ENCODE peak calls at places on chromosomes 2 and 18, in nine cellular contexts. N is AG09309, H is HCT116, G is heart left ventricle, Y is AG10803, R is lower lobe of right lung, A is right lobe of liver, U is cardiac muscle cell, E is K562. K is an unnamed sample.

GRCh38 chr18:45626330-45627203 is 11.3 kb downstream of the SLC14A2 start:
- DNase-seq in N (peak), H (no peak), G (no peak), Y (peak), R (no peak), A (no peak), U (no peak), E (no peak), K (no peak)

GRCh38 chr2:85434677-85435076 is 16.2 kb downstream of the SH2D6 start:
- DNase-seq in N (no peak), H (no peak), G (no peak), Y (no peak), R (no peak), A (no peak), U (no peak), E (no peak), K (no peak)

GRCh38 chr2:128778843-128779242 is 460.2 kb upstream of the HS6ST1 start:
- DNase-seq in N (no peak), H (no peak), G (no peak), Y (no peak), R (no peak), A (no peak), U (no peak), E (no peak), K (no peak)

GRCh38 chr18:78519394-78520062 is 460.1 kb upstream of the SALL3 start:
- DNase-seq in N (no peak), H (no peak), G (no peak), Y (no peak), R (no peak), A (peak), U (no peak), E (no peak), K (no peak)

GRCh38 chr2:109712746-109713145 is 81.4 kb upstream of the RGPD5 start:
- DNase-seq in N (no peak), H (no peak), G (no peak), Y (no peak), R (no peak), A (no peak), U (no peak), E (no peak), K (no peak)

GRCh38 chr18:13614701-13615288 is 111.6 kb downstream of the FAM210A start:
- DNase-seq in N (no peak), H (no peak), G (peak), Y (no peak), R (no peak), A (no peak), U (no peak), E (no peak), K (no peak)

GRCh38 chr2:221848286-221848685 is 276.2 kb upstream of the EPHA4 start:
- DNase-seq in N (no peak), H (no peak), G (no peak), Y (no peak), R (no peak), A (no peak), U (no peak), E (no peak), K (no peak)

GRCh38 chr2:152486737-152487063 is 151.7 kb downstream of the FMNL2 start:
- DNase-seq in N (no peak), H (no peak), G (no peak), Y (no peak), R (no peak), A (no peak), U (no peak), E (no peak), K (no peak)

GRCh38 chr2:228875152-228875875 is 395.8 kb downstream of the PID1 start:
- DNase-seq in N (peak), H (no peak), G (no peak), Y (peak), R (no peak), A (no peak), U (no peak), E (no peak), K (peak)

GRCh38 chr2:205766765-205767359 is 84.6 kb downstream of the NRP2 start:
- DNase-seq in N (no peak), H (no peak), G (peak), Y (peak), R (peak), A (no peak), U (peak), E (peak), K (no peak)

GRCh38 chr2:23653326-23653725 is 268.3 kb downstream of the KLHL29 start:
- DNase-seq in N (no peak), H (no peak), G (no peak), Y (no peak), R (no peak), A (no peak), U (no peak), E (no peak), K (no peak)

GRCh38 chr2:19711470-19712372 is 190.1 kb downstream of the TTC32 start:
- DNase-seq in N (peak), H (peak), G (peak), Y (peak), R (no peak), A (no peak), U (no peak), E (no peak), K (peak)

GRCh38 chr2:158530829-158531228 is 74.1 kb downstream of the PKP4 start:
- DNase-seq in N (no peak), H (no peak), G (no peak), Y (no peak), R (no peak), A (no peak), U (no peak), E (no peak), K (no peak)

GRCh38 chr2:190405995-190406394 is 2.2 kb upstream of the MFSD6 start:
- DNase-seq in N (no peak), H (no peak), G (no peak), Y (no peak), R (no peak), A (no peak), U (no peak), E (no peak), K (no peak)

GRCh38 chr18:43278401-43278800 is 1.1 kb upstream of the SYT4 start:
- DNase-seq in N (no peak), H (no peak), G (no peak), Y (no peak), R (no peak), A (no peak), U (no peak), E (no peak), K (no peak)

GRCh38 chr2:170974304-170974993 is 45.4 kb downstream of the GORASP2 start:
- DNase-seq in N (no peak), H (no peak), G (no peak), Y (peak), R (no peak), A (no peak), U (no peak), E (no peak), K (no peak)

GRCh38 chr2:218419630-218420216 is 800 bp downstream of the VIL1 start:
- DNase-seq in N (no peak), H (no peak), G (no peak), Y (no peak), R (no peak), A (no peak), U (peak), E (no peak), K (no peak)

GRCh38 chr2:218422403-218423086 is 3.6 kb downstream of the VIL1 start:
- DNase-seq in N (no peak), H (no peak), G (no peak), Y (no peak), R (no peak), A (no peak), U (no peak), E (peak), K (no peak)

GRCh38 chr2:218421027-218421426 is 2.1 kb downstream of the VIL1 start:
- DNase-seq in N (no peak), H (no peak), G (no peak), Y (no peak), R (no peak), A (no peak), U (no peak), E (no peak), K (no peak)

GRCh38 chr2:218418321-218418716 is 604 bp upstream of the VIL1 start:
- DNase-seq in N (no peak), H (no peak), G (no peak), Y (no peak), R (no peak), A (no peak), U (no peak), E (no peak), K (no peak)

GRCh38 chr2:218418717-218419458 is at the start of gene VIL1:
- DNase-seq in N (no peak), H (no peak), G (no peak), Y (no peak), R (no peak), A (no peak), U (no peak), E (no peak), K (no peak)
- TF ChIP-seq CTCF in N (no peak), H (no peak), G (no peak), Y (no peak), R (no peak), A (no peak), U (no peak), E (no peak), K (no peak)

DNA sequence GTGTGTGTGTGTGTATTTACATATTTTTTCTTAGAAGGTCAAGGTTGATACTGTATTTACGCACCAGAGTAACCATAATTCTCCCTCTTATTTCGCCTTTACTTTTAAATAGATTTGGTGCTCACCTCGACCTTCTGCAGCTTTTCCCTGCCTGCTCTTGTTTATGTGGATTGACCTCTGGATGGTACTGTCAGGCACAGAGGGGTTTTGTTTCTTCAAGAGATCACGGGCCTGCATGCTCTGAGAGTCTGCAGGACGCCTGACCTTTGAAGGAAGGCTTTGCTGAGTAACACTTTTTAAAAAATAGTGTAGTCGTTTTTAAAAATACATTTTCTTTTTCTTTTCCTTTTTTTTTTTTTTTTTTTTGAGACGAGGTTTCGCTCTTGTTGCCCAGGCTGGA is 18.1 kb upstream of the EFHD1 start:
- DNase-seq in N (no peak), H (no peak), G (no peak), Y (no peak), R (no peak), A (no peak), U (no peak), E (no peak), K (no peak)
- H3K4me3 ChIP-seq in N (no peak), H (no peak), G (no peak), Y (no peak), R (no peak), A (no peak), U (no peak), E (no peak), K (no peak)

GRCh38 chr2:186559370-186559769 is 30.5 kb upstream of the ITGAV start:
- DNase-seq in N (no peak), H (no peak), G (no peak), Y (no peak), R (no peak), A (no peak), U (no peak), E (no peak), K (no peak)

GRCh38 chr2:186554450-186554849 is 35.4 kb upstream of the ITGAV start:
- DNase-seq in N (no peak), H (no peak), G (no peak), Y (no peak), R (no peak), A (no peak), U (no peak), E (no peak), K (no peak)

GRCh38 chr2:186558512-186559276 is 31.2 kb upstream of the ITGAV start:
- DNase-seq in N (no peak), H (no peak), G (no peak), Y (no peak), R (no peak), A (no peak), U (no peak), E (no peak), K (no peak)

GRCh38 chr2:186551323-186552050 is 38.4 kb upstream of the ITGAV start:
- DNase-seq in N (no peak), H (no peak), G (no peak), Y (peak), R (no peak), A (no peak), U (no peak), E (no peak), K (no peak)

GRCh38 chr2:186554850-186555785 is 34.7 kb upstream of the ITGAV start:
- DNase-seq in N (no peak), H (no peak), G (no peak), Y (no peak), R (no peak), A (no peak), U (no peak), E (no peak), K (no peak)
- TF ChIP-seq CTCF in N (no peak), H (no peak), G (no peak), Y (no peak), R (no peak), A (no peak), U (peak), E (peak), K (no peak)

DNA sequence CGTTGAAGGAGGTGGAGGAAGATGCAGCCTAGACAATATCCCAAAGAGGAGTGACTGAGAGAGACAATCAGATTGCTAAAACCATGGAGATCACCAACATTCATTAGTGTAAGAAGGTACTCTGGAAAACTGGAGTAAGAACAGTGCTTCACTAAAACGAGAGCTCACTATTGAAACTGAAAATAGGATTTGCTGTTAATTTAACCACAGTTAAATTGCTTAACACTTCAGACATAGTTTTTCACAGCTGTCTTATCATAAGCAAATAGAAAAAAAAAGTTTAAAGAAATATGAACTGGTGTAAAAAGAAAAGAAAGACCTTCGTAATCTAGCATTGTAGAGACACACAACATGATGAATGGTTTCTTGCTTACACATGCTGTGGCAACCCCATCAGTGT is 1049.8 kb upstream of the CHAC2 start:
- DNase-seq in N (no peak), H (no peak), G (no peak), Y (no peak), R (no peak), A (no peak), U (no peak), E (no peak), K (no peak)
- H3K4me3 ChIP-seq in N (no peak), H (no peak), G (no peak), Y (no peak), R (no peak), A (no peak), U (no peak), E (no peak), K (no peak)